ENCODE peak calls at places on chromosomes 1 and 21, in five cellular contexts. T is AG04449, M is A549, C is left ventricle myocardium inferior, H is AG10803. Z is an unnamed sample.

GRCh38 chr1:151851886-151852285 is 1.6 kb downstream of the THEM5 start:
- DNase-seq in C (no peak), T (no peak), M (no peak), H (no peak), Z (no peak)

GRCh38 chr1:116665001-116665400 is 2.5 kb downstream of the IGSF3 start:
- DNase-seq in M (no peak), C (no peak), H (no peak), T (no peak), Z (no peak)

GRCh38 chr1:88009916-88010315 is 674.2 kb upstream of the PKN2 start:
- DNase-seq in C (no peak), T (no peak), M (no peak), H (no peak), Z (no peak)

GRCh38 chr1:110229348-110230001 is 19.4 kb downstream of the KCNC4 start:
- DNase-seq in H (no peak), T (no peak), M (no peak), C (no peak), Z (no peak)

GRCh38 chr1:15797614-15798390 is 9.6 kb downstream of the UQCRHL start:
- DNase-seq in T (no peak), H (peak), M (peak), C (no peak), Z (peak)

GRCh38 chr1:94079056-94079990 is 41.6 kb downstream of the ABCA4 start:
- DNase-seq in T (no peak), C (no peak), H (no peak), M (no peak), Z (no peak)

GRCh38 chr1:150017206-150017750 is 6.8 kb upstream of the OTUD7B start:
- DNase-seq in C (no peak), M (no peak), H (no peak), T (no peak), Z (no peak)

GRCh38 chr21:41659791-41660560 is 106.9 kb downstream of the RIPK4 start:
- DNase-seq in M (no peak), T (no peak), H (peak), C (no peak), Z (no peak)

GRCh38 chr1:185704181-185704580 is 30.0 kb upstream of the HMCN1 start:
- DNase-seq in M (no peak), C (no peak), H (no peak), T (no peak), Z (no peak)

GRCh38 chr1:24381256-24381655 is 32.3 kb downstream of the STPG1 start:
- DNase-seq in H (no peak), T (no peak), C (no peak), M (no peak), Z (no peak)

GRCh38 chr1:53091841-53092645 is 30.0 kb downstream of the PODN start:
- DNase-seq in M (no peak), H (peak), T (no peak), C (peak), Z (no peak)

GRCh38 chr1:244080343-244080929 is 29.4 kb downstream of the ZBTB18 start:
- DNase-seq in T (no peak), M (no peak), C (no peak), H (no peak), Z (no peak)

GRCh38 chr1:77948841-77949424 is 29.9 kb downstream of the FUBP1 start:
- DNase-seq in M (no peak), T (no peak), H (peak), C (no peak), Z (peak)

GRCh38 chr1:7827134-7827955 is 25.5 kb downstream of the UTS2 start:
- DNase-seq in H (peak), T (no peak), C (no peak), M (no peak), Z (peak)
- H3K4me3 ChIP-seq in H (peak), T (peak), C (peak), M (no peak), Z (no peak)

GRCh38 chr1:92466702-92467101 is 20.0 kb downstream of the GFI1 start:
- DNase-seq in H (no peak), M (no peak), T (no peak), C (no peak), Z (no peak)

GRCh38 chr1:92464588-92465255 is 22.0 kb downstream of the GFI1 start:
- DNase-seq in T (no peak), M (no peak), H (no peak), C (no peak), Z (no peak)

GRCh38 chr1:92465256-92465647 is 21.5 kb downstream of the GFI1 start:
- DNase-seq in T (no peak), C (no peak), M (no peak), H (no peak), Z (no peak)

GRCh38 chr1:92459871-92460320 is 26.8 kb downstream of the GFI1 start:
- DNase-seq in C (no peak), M (no peak), H (no peak), T (no peak), Z (no peak)

DNA sequence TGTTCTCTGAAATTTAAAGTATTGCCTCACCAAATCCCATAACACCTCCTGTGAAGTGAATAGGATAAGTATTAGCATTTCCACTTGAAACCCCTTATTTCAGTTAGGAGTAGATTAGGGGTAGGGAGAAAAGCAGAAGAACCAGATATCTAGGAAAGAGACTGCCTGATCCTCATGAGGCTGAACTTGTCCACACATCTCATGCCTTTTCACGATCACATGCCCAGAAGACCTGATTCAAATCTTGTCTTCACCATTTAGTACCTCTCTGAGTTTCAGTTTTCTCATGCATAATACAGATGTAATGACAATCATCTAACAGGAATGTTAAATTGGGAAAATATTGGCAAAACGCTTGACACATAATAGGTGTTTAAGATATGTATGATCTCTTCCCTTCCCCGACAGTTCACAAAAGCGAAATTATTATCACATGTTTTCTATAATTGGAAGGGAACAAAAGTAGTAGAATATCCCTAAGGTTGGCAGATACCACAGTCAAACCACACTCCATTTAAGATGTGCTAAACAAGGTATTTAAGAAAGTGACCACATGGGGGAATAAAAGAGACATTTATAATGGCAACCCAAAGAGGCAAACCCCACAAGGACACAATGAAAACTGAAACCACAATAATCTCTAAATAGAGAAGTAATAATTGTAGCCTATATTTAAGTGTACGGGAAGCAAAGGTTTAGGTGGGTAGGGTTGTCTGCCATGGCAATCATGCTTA is 25.2 kb downstream of the GFI1 start:
- DNase-seq in H (no peak), T (no peak), C (no peak), M (no peak), Z (no peak)
- TF ChIP-seq CTCF in H (no peak), T (no peak), C (no peak), M (no peak), Z (no peak)

GRCh38 chr1:48683878-48684277 is 92.8 kb downstream of the BEND5 start:
- DNase-seq in H (no peak), M (no peak), T (no peak), C (no peak), Z (no peak)
- H3K4me3 ChIP-seq in H (no peak), M (no peak), T (no peak), C (no peak), Z (no peak)

GRCh38 chr1:9429369-9429766 is 109.9 kb upstream of the SLC25A33 start:
- DNase-seq in C (no peak), H (no peak), T (no peak), M (no peak), Z (no peak)

GRCh38 chr1:9427388-9427787 is 111.9 kb upstream of the SLC25A33 start:
- DNase-seq in H (no peak), C (no peak), M (no peak), T (no peak), Z (no peak)

GRCh38 chr1:9425859-9426258 is 113.4 kb upstream of the SLC25A33 start:
- DNase-seq in M (no peak), C (no peak), T (no peak), H (no peak), Z (no peak)

GRCh38 chr1:9426291-9426711 is 113.0 kb upstream of the SLC25A33 start:
- DNase-seq in H (no peak), T (no peak), C (no peak), M (no peak), Z (no peak)

GRCh38 chr1:9428601-9429368 is 110.5 kb upstream of the SLC25A33 start:
- DNase-seq in H (peak), M (peak), T (peak), C (peak), Z (peak)
- TF ChIP-seq CTCF in H (peak), M (no peak), T (no peak), C (peak), Z (no peak)

DNA sequence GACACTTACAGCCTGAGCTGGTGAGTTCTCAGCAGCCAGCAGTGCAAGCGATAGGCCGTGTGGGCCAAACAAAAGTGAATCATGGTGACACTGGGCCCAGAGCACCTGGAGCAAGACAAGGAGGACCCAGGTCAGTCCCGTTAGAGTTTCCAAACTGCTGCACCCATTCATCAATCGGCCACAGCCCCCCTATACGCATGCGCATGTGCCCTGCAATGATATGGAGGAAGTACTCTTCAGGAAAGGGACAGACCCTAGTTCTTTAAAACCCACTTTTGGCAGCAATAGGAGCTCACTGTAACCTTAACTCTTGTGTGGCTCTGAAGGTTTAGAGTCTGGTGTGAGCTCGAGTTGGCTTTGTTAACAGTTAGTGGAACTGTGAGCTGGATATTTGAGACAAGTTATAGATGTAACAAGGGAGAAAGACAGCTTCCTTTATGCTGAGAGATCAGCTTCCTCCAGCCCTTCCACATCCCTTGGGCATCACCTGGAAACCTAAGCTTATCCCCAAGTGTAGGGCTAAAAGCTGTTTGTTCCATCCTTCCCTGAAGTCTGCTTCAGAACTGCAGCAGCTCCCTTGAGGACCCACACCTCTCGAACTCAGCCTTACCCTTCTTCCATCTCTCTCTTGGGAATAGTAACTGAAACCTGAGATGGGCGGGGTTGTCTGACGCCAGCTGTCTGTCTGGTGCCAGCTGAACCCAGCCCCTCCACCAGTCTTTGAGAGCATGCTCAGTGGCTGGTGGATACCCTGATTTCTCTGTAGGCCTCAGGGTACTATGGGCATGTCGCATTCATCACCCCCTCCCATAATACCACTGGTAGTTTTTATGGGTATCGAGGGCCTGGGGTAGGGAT is 17.7 kb downstream of the NMNAT1 start:
- DNase-seq in T (no peak), M (no peak), H (no peak), C (no peak), Z (peak)
- H3K4me3 ChIP-seq in T (no peak), M (no peak), H (no peak), C (no peak), Z (no peak)

GRCh38 chr1:29259802-29260441 is 23.6 kb downstream of the PTPRU start:
- DNase-seq in H (no peak), M (no peak), C (peak), T (no peak), Z (peak)
- TF ChIP-seq CTCF in H (no peak), M (no peak), C (no peak), T (no peak), Z (no peak)

DNA sequence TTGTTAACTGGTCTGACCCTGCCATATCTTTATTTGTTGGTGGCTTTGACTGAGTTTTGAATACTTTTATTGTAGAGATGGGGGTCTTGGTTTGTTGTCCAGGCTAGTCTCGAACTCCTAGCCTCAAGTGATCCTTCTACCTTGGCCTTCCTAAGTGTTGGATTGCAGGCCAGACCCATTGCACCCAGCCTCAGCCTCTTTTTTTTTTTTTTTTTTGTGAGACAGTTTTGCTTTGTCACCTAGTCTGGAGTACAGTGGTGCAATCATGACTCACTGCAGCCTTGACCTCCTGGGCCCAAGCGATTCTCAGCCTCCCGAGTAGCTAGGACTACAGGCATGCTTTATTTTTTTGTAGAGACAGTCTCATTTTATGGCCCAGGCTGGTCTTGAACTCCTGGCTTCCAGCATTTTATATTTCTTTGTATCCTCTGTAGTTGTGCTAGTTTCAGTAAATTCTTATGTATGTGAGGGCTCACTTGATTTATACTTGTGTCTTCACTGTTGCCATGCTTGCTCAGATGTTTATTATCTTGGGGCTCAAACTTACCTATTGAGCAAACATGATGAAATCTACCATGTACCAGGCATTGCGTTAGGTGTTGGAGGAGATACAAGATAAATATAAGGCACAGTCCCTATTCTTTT is 24.1 kb downstream of the THRAP3 start:
- DNase-seq in H (peak), C (peak), M (peak), T (no peak), Z (peak)
- H3K4me3 ChIP-seq in H (no peak), C (no peak), M (no peak), T (no peak), Z (no peak)

GRCh38 chr1:17372955-17373354 is 959 bp downstream of the PADI6 start:
- DNase-seq in H (no peak), T (no peak), M (no peak), C (no peak), Z (no peak)

GRCh38 chr1:17369466-17369865 is 2.5 kb upstream of the PADI6 start:
- DNase-seq in M (no peak), H (peak), C (no peak), T (peak), Z (peak)

GRCh38 chr1:17375651-17376050 is 3.7 kb downstream of the PADI6 start:
- DNase-seq in C (no peak), H (no peak), T (no peak), M (no peak), Z (no peak)

GRCh38 chr1:17371896-17372295 is at the start of gene PADI6:
- DNase-seq in M (no peak), C (no peak), H (no peak), T (no peak), Z (no peak)

GRCh38 chr1:17370618-17371017 is 1.4 kb upstream of the PADI6 start:
- DNase-seq in T (no peak), H (no peak), M (peak), C (no peak), Z (no peak)
- TF ChIP-seq CTCF in T (no peak), H (no peak), M (peak), C (no peak), Z (peak)

GRCh38 chr1:45551684-45552083 is 1.1 kb downstream of the AKR1A1 start:
- DNase-seq in C (no peak), M (no peak), H (no peak), T (no peak), Z (no peak)
- H3K4me3 ChIP-seq in C (peak), M (peak), H (peak), T (peak), Z (peak)

Z was measured in foreskin fibroblast.